ENCODE peak calls at places on chromosomes 13 and 19, in six cellular contexts. N is psoas muscle, T is PC-9, W is left ventricle myocardium inferior, E is fibroblast of lung, L is tibial artery. O is an unnamed sample.

GRCh38 chr13:32115069-32115468 is 83.5 kb downstream of the FRY start:
- DNase-seq in N (no peak), T (no peak), W (no peak), E (no peak), L (no peak), O (no peak)

GRCh38 chr13:110971486-110971885 is 56.6 kb upstream of the ANKRD10 start:
- DNase-seq in N (no peak), T (no peak), W (no peak), E (no peak), L (no peak), O (no peak)

GRCh38 chr13:90020536-90020935 is 1327.0 kb upstream of the MIR17HG start:
- DNase-seq in N (no peak), T (no peak), W (no peak), E (no peak), L (no peak), O (no peak)

GRCh38 chr13:66087149-66087780 is 1142.9 kb downstream of the PCDH9 start:
- DNase-seq in N (no peak), T (no peak), W (no peak), E (peak; percentile 32), L (no peak), O (no peak)

GRCh38 chr13:23572836-23573235 is 2.6 kb downstream of the TNFRSF19 start:
- DNase-seq in N (no peak), T (no peak), W (no peak), E (no peak), L (no peak), O (no peak)

GRCh38 chr13:45775401-45775963 is 73.4 kb downstream of the CBY2 start:
- DNase-seq in N (no peak), T (no peak), W (no peak), E (no peak), L (no peak), O (no peak)

GRCh38 chr19:4393947-4394590 is 6.3 kb downstream of the SH3GL1 start:
- DNase-seq in N (no peak), T (no peak), W (no peak), E (peak; percentile 77), L (no peak), O (no peak)

GRCh38 chr19:947707-948533 is 22.1 kb downstream of the ARID3A start:
- DNase-seq in N (peak; percentile 66), T (no peak), W (peak; percentile 64), E (no peak), L (peak; percentile 85), O (no peak)

GRCh38 chr13:34358811-34359513 is 541.0 kb downstream of the RFC3 start:
- DNase-seq in N (no peak), T (peak; percentile 90), W (no peak), E (peak; percentile 95), L (no peak), O (peak; percentile 92)

GRCh38 chr19:11342429-11342828 is 3.0 kb upstream of the RAB3D start:
- DNase-seq in N (no peak), T (no peak), W (no peak), E (no peak), L (no peak), O (no peak)

GRCh38 chr19:8148410-8149231 is 771 bp downstream of the FBN3 start:
- DNase-seq in N (no peak), T (no peak), W (no peak), E (no peak), L (no peak), O (no peak)

GRCh38 chr19:41958367-41959055 is 610 bp downstream of the RABAC1 start:
- DNase-seq in N (peak; percentile 80), T (peak; percentile 54), W (peak; percentile 85), E (peak; percentile 76), L (peak; percentile 92), O (peak; percentile 71)

GRCh38 chr19:41960973-41961372 is 1.9 kb upstream of the RABAC1 start:
- DNase-seq in N (no peak), T (no peak), W (no peak), E (no peak), L (no peak), O (no peak)

GRCh38 chr19:41957838-41958366 is 1.2 kb downstream of the RABAC1 start:
- DNase-seq in N (peak; percentile 44), T (peak; percentile 84), W (peak; percentile 48), E (peak; percentile 81), L (peak; percentile 79), O (peak; percentile 83)

GRCh38 chr19:41957161-41957837 is 1.8 kb downstream of the RABAC1 start:
- DNase-seq in N (no peak), T (no peak), W (no peak), E (no peak), L (no peak), O (no peak)

GRCh38 chr19:41959056-41960053 is at the start of gene RABAC1:
- DNase-seq in N (peak; percentile 86), T (peak; percentile 84), W (peak; percentile 89), E (peak; percentile 91), L (peak; percentile 93), O (peak; percentile 88)
- H3K27ac ChIP-seq in N (peak within 1 kb of the TSS; percentile 78), T (peak within 1 kb of the TSS; percentile 24), W (peak within 1 kb of the TSS; percentile 92), E (peak within 1 kb of the TSS; percentile 89), L (peak within 1 kb of the TSS; percentile 85), O (peak within 1 kb of the TSS; percentile 43)

GRCh38 chr19:19032420-19033175 is 719 bp downstream of the SUGP2 start:
- DNase-seq in N (peak; percentile 91), T (no peak), W (peak; percentile 90), E (peak; percentile 95), L (peak; percentile 95), O (peak; percentile 54)

GRCh38 chr19:19027228-19027627 is 6.1 kb downstream of the SUGP2 start:
- DNase-seq in N (no peak), T (no peak), W (no peak), E (no peak), L (no peak), O (no peak)

GRCh38 chr19:19026299-19026971 is 6.9 kb downstream of the SUGP2 start:
- DNase-seq in N (no peak), T (no peak), W (no peak), E (no peak), L (no peak), O (no peak)

GRCh38 chr19:19033176-19033425 is 216 bp downstream of the SUGP2 start:
- DNase-seq in N (no peak), T (no peak), W (no peak), E (no peak), L (no peak), O (no peak)

DNA sequence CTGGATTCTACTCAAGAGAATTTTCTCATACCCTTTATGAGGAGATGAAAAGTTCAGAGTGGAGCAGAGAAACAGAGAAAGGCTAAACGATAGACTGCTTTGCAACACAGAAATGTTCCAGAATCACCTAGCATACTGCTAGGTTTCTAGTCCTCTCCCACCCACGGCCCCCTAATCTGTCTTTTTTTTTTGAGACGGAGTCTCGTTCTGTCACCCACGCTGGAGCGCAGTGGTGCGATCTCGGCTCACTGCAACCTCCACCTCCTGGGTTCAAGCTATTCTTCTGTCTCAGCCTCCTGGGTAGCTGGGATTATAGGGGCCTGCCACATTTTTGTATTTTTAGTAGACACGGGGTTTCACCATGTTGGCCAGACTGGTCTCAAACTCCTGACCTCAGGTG is 4.8 kb downstream of the SUGP2 start:
- DNase-seq in N (no peak), T (no peak), W (no peak), E (no peak), L (no peak), O (no peak)
- H3K4me1 ChIP-seq in N (peaks cover 17% of the 10 kb centered on the region), T (peaks cover 9% of the 10 kb centered on the region), W (peaks cover 21% of the 10 kb centered on the region), E (peaks cover 4% of the 10 kb centered on the region), L (no peaks in the 10 kb centered on the region), O (peaks cover 6% of the 10 kb centered on the region)

DNA sequence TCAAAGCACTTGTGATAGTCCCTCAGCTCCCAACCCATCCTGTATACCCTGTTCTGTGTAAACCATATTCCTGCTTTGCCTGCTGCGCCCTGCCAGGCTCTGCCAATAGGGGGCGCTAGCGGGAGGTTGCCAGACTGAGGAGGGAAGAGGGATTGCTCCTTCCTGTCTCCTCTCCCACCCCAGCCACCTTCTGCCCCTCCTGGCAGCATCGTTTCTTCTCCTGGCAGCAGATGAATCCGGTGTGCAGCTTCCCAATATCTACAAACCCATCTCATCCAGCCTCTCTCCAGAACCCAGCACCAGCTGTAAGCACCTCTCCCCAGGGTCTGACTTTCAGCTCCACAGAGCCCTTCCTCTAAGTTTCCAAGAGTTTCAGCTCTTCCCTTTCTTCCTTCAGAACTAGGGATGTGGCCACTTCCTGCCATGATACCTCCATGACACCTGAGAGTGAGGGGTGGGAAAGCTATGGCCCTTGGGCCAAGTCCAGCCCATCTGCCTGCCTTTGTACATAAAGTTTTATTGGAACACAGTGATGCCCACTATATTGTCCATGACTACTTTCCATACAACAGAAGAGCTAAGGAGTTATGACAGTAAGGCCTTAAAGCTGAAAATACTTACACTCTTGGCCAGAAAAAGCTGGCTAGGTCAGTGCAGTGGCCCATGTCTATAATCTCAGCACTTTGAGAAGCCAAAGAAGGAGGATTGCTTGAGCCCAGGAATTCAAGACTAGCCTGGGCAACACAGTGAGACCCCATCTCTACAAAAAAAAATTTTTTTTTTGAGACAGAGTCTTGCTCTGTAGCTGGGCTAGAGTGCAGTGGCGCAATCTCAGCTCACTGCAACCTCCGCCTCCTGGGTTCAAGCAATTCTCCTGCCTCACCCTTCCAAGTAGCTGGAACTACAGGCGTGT is 34.5 kb upstream of the ATP1A3 start:
- DNase-seq in N (no peak), T (no peak), W (no peak), E (no peak), L (no peak), O (no peak)
- TF ChIP-seq CTCF in N (no peak), T (peak; percentile 70), W (peak; percentile 39), E (peak; percentile 52), L (no peak), O (peak; percentile 74)

DNA sequence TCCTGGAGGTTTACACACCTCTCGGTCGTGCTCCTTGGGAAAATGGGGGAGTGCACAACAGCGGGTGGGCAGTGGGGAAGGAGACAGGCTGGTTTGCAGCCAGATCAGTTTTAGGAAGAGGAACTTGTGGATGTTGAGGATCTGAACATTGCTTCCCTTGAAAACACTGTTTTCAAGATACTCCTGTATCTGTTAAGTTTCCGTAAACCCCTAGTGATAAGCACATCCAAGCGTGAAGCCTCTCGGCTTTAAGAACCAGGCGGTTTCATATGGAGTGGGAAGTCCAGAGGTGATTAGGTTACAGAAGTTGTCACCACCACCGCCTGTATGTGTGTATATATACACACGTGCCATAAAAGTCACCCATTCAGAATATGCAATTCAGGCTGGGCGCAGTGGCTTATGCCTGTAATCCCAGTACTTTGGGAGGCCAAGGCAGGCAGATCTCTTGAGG is 47.4 kb downstream of the SIPA1L3 start:
- DNase-seq in N (no peak), T (no peak), W (no peak), E (no peak), L (no peak), O (no peak)
- H3K27ac ChIP-seq in N (no peak overlapping the region), T (peak overlapping the region; percentile 33), W (no peak overlapping the region), E (no peak overlapping the region), L (no peak overlapping the region), O (no peak overlapping the region)

O was measured in foreskin keratinocyte.